ENCODE peak calls at places on chromosomes 3 and 15, in six cellular contexts. H is brain microvascular endothelial cell, L is HL-60, R is colonic mucosa, D is kidney, T is astrocyte of the spinal cord. V is an unnamed sample.

GRCh38 chr3:8416965-8417364 is 84.7 kb upstream of the LMCD1 start:
- DNase-seq in H (peak; percentile 20), R (peak; percentile 62), D (no peak), L (peak; percentile 31), T (peak; percentile 20), V (peak; percentile 12)

GRCh38 chr3:117131259-117131658 is 421.7 kb downstream of the TUSC7 start:
- DNase-seq in D (peak; percentile 64), R (peak; percentile 32), T (no peak), L (no peak), H (no peak), V (no peak)

GRCh38 chr3:53274938-53275666 is 19.3 kb upstream of the TKT start:
- DNase-seq in H (no peak), D (no peak), L (no peak), R (no peak), T (no peak), V (no peak)

GRCh38 chr3:180973543-180973942 is 16.0 kb downstream of the DNAJC19 start:
- DNase-seq in R (no peak), L (no peak), D (no peak), H (no peak), T (no peak), V (no peak)

GRCh38 chr3:37668431-37668830 is 193.2 kb upstream of the CTDSPL start:
- DNase-seq in T (no peak), L (no peak), H (no peak), D (no peak), R (peak; percentile 32), V (peak; percentile 11)

GRCh38 chr15:50229336-50229735 is 36.2 kb downstream of the HDC start:
- DNase-seq in R (no peak), D (no peak), L (no peak), H (peak; percentile 26), T (peak; percentile 15), V (peak; percentile 79)

GRCh38 chr15:57747206-57747605 is 40.7 kb downstream of the POLR2M start:
- DNase-seq in D (no peak), R (no peak), L (peak; percentile 2), H (no peak), T (no peak), V (no peak)

GRCh38 chr3:87145553-87145952 is 81.6 kb upstream of the CHMP2B start:
- DNase-seq in T (peak; percentile 7), D (no peak), L (peak; percentile 40), H (no peak), R (no peak), V (peak; percentile 32)

GRCh38 chr3:174342206-174342605 is 516.9 kb upstream of the NAALADL2 start:
- DNase-seq in R (no peak), L (no peak), H (no peak), D (no peak), T (no peak), V (peak; percentile 46)

GRCh38 chr3:120689395-120689794 is 7.4 kb upstream of the HGD start:
- DNase-seq in R (no peak), L (no peak), H (no peak), T (no peak), D (no peak), V (no peak)

GRCh38 chr3:24550588-24550987 is 55.9 kb upstream of the THRB start:
- DNase-seq in D (no peak), L (no peak), R (no peak), H (no peak), T (no peak), V (peak; percentile 33)

GRCh38 chr3:143236226-143236964 is 116.8 kb downstream of the CHST2 start:
- DNase-seq in D (no peak), R (no peak), L (no peak), T (no peak), H (no peak), V (peak; percentile 7)

GRCh38 chr15:89307046-89307587 is 27.5 kb downstream of the POLG start:
- DNase-seq in D (no peak), H (peak; percentile 27), T (peak; percentile 53), L (no peak), R (no peak), V (peak; percentile 29)

GRCh38 chr15:93179072-93179471 is 90.1 kb upstream of the RGMA start:
- DNase-seq in T (no peak), D (peak; percentile 86), L (peak; percentile 34), H (no peak), R (peak; percentile 63), V (no peak)

GRCh38 chr15:78422571-78423340 is 15.3 kb upstream of the IREB2 start:
- DNase-seq in R (peak; percentile 82), D (peak; percentile 74), L (peak; percentile 83), H (peak; percentile 58), T (peak; percentile 60), V (peak; percentile 55)

GRCh38 chr15:52879145-52879544 is 89.0 kb upstream of the ONECUT1 start:
- DNase-seq in R (no peak), T (no peak), H (no peak), L (no peak), D (no peak), V (no peak)

GRCh38 chr15:63532307-63532744 is 27.9 kb downstream of the USP3 start:
- DNase-seq in T (no peak), L (no peak), H (no peak), R (no peak), D (no peak), V (peak; percentile 65)

DNA sequence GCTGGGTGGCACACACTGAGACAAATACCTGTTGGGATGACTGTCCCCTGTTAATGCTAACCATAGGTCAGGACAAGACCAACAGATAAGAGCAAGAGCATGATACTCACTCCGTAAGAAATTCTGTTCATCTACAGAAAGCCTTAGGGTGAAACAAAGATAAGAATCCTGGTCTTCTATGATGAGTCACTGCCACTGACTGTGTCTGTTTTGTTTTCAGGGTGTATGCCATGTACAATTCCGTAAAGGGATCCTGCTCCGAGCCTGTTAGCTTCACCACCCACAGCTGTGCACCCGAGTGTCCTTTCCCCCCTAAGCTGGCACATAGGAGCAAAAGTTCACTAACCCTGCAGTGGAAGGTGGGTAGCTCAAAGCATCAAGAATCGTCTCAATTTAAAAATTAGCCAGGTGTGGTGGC is 141.1 kb downstream of the GHSR start:
- DNase-seq in D (no peak), T (peak; percentile 55), H (peak; percentile 76), L (no peak), R (no peak), V (no peak)
- H3K4me3 ChIP-seq in D (no peak overlapping the region), T (no peak overlapping the region), H (no peak overlapping the region), L (no peak overlapping the region), R (no peak overlapping the region), V (no peak overlapping the region)

GRCh38 chr15:95922431-95922830 is 408.1 kb upstream of the NR2F2 start:
- DNase-seq in R (no peak), T (no peak), H (no peak), L (peak; percentile 14), D (peak; percentile 22), V (no peak)
- TF ChIP-seq CTCF in R (no peak), T (no peak), H (no peak), L (no peak), D (peak; percentile 30), V (no peak)

GRCh38 chr3:162366382-162366781 is 869.8 kb downstream of the OTOL1 start:
- DNase-seq in D (no peak), T (no peak), R (no peak), H (no peak), L (no peak), V (no peak)
- H3K4me3 ChIP-seq in D (no peak overlapping the region), T (no peak overlapping the region), R (no peak overlapping the region), H (no peak overlapping the region), L (no peak overlapping the region), V (no peak overlapping the region)

DNA sequence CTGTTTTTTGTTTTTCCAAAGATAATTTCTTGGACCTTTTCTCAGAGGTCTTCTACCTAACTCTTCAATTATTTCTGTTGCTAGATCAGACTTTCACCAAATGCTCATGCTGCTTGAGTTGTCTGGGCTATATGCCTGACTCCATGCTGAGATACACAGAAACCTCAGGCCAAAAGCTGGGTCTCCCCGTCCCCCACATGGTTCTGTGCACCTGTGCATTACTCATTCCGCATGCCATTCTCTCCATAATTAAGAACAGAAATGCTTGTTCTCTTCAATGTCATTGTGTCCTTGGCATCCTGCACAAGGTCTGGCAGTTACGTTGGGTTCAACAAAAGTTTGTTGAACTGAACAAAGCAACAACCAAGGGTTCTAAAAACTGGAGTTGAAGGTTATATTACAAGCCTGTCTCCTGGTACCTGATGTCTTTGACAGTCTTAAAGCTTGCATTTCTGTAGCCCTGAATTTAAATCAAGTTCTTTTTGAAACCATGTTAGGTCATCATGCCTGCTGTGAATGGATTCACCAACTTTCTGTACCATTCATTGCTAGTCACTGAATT is 177.5 kb downstream of the FNDC3B start:
- DNase-seq in H (no peak), D (no peak), L (no peak), T (no peak), R (no peak), V (no peak)
- TF ChIP-seq CTCF in H (no peak), D (no peak), L (no peak), T (no peak), R (no peak), V (no peak)

GRCh38 chr3:179265092-179265491 is 14.2 kb upstream of the KCNMB3 start:
- DNase-seq in D (no peak), H (no peak), T (no peak), L (no peak), R (no peak), V (no peak)

GRCh38 chr3:179258820-179259219 is 7.9 kb upstream of the KCNMB3 start:
- DNase-seq in D (no peak), R (no peak), H (no peak), L (no peak), T (no peak), V (no peak)

GRCh38 chr3:179263134-179263533 is 12.2 kb upstream of the KCNMB3 start:
- DNase-seq in L (no peak), H (no peak), T (no peak), D (peak; percentile 75), R (no peak), V (no peak)

GRCh38 chr3:179264456-179264855 is 13.5 kb upstream of the KCNMB3 start:
- DNase-seq in R (no peak), L (no peak), D (no peak), T (no peak), H (no peak), V (no peak)

GRCh38 chr3:179260949-179261765 is 10.2 kb upstream of the KCNMB3 start:
- DNase-seq in T (peak; percentile 57), L (peak; percentile 67), R (peak; percentile 73), H (peak; percentile 34), D (peak; percentile 89), V (peak; percentile 58)
- H3K4me3 ChIP-seq in T (peak overlapping the region; percentile 48), L (peak overlapping the region; percentile 48), R (peak overlapping the region; percentile 54), H (peak overlapping the region; percentile 57), D (peak overlapping the region; percentile 75), V (peak overlapping the region; percentile 62)

GRCh38 chr15:36796161-36796560 is 216.7 kb downstream of the CDIN1 start:
- DNase-seq in D (no peak), R (no peak), H (no peak), L (no peak), T (no peak), V (no peak)
- TF ChIP-seq CTCF in D (no peak), R (no peak), H (no peak), L (no peak), T (no peak), V (no peak)

GRCh38 chr3:158105124-158105709 is 1.0 kb downstream of the SHOX2 start:
- DNase-seq in D (no peak), H (no peak), R (no peak), L (no peak), T (no peak), V (peak; percentile 62)
- H3K4me3 ChIP-seq in D (no peak overlapping the region), H (peak overlapping the region; percentile 45), R (peak overlapping the region; percentile 24), L (peak overlapping the region; percentile 63), T (peak overlapping the region; percentile 38), V (peak overlapping the region; percentile 90)

GRCh38 chr15:39581501-39582285 is 814 bp downstream of the THBS1 start:
- DNase-seq in H (no peak), R (peak; percentile 87), D (peak; percentile 92), T (peak; percentile 32), L (peak; percentile 46), V (peak; percentile 78)
- TF ChIP-seq CTCF in H (peak; percentile 71), R (no peak), D (peak; percentile 41), T (peak; percentile 50), L (no peak), V (peak; percentile 34)

V was measured in AG10803.